ENCODE peak calls at places on chromosomes 6 and 20, in six cellular contexts. Z, Q, Y, J, D and R are unnamed samples.

GRCh38 chr6:80608881-80609280 is 502.4 kb downstream of the BCKDHB start:
- DNase-seq in Y (no peak), J (peak), Q (no peak), Z (no peak), D (no peak), R (no peak)

GRCh38 chr20:8132632-8133587 is 844 bp downstream of the PLCB1 start:
- DNase-seq in D (peak), J (no peak), Q (peak), Z (no peak), Y (peak), R (no peak)

GRCh38 chr6:28497306-28497705 is 18.3 kb downstream of the GPX6 start:
- DNase-seq in Y (no peak), Z (no peak), J (no peak), D (no peak), Q (no peak), R (no peak)

GRCh38 chr20:13670160-13670559 is 31.4 kb upstream of the TASP1 start:
- DNase-seq in Z (no peak), Q (no peak), Y (no peak), J (no peak), D (no peak), R (no peak)

GRCh38 chr20:48682529-48683385 is 145.0 kb downstream of the PREX1 start:
- DNase-seq in Z (peak), Q (peak), D (peak), J (peak), Y (no peak), R (peak)

GRCh38 chr6:144310761-144311160 is 25.6 kb downstream of the UTRN start:
- DNase-seq in D (no peak), J (no peak), Q (no peak), Y (no peak), Z (no peak), R (no peak)

GRCh38 chr6:122869437-122870024 is 80.5 kb downstream of the SMPDL3A start:
- DNase-seq in J (peak), Y (no peak), D (peak), Q (no peak), Z (no peak), R (no peak)

GRCh38 chr6:165920896-165921671 is 246.6 kb downstream of the TBXT start:
- DNase-seq in Z (no peak), J (no peak), D (no peak), Y (no peak), Q (no peak), R (no peak)

GRCh38 chr6:84466521-84466920 is 239.1 kb upstream of the CEP162 start:
- DNase-seq in Y (no peak), J (peak), Q (no peak), D (no peak), Z (no peak), R (peak)

GRCh38 chr6:7290079-7290478 is 22.9 kb downstream of the SSR1 start:
- DNase-seq in Y (no peak), J (no peak), Z (no peak), D (no peak), Q (no peak), R (no peak)

GRCh38 chr20:55649254-55649653 is 356.1 kb downstream of the CBLN4 start:
- DNase-seq in D (no peak), Q (no peak), Z (no peak), J (no peak), Y (no peak), R (no peak)

GRCh38 chr6:158131926-158132325 is 36.1 kb downstream of the SERAC1 start:
- DNase-seq in D (peak), Z (no peak), J (peak), Q (no peak), Y (no peak), R (no peak)

GRCh38 chr20:47809561-47809960 is 24.3 kb upstream of the SULF2 start:
- DNase-seq in Q (peak), Y (no peak), D (no peak), J (peak), Z (no peak), R (no peak)

GRCh38 chr20:37364013-37364926 is 18.3 kb downstream of the SRC start:
- DNase-seq in J (no peak), Y (no peak), Z (no peak), D (no peak), Q (peak), R (no peak)

GRCh38 chr6:137767931-137768690 is 98.9 kb upstream of the TNFAIP3 start:
- DNase-seq in D (no peak), Z (no peak), Q (no peak), Y (no peak), J (no peak), R (no peak)

GRCh38 chr6:73579851-73580246 is 59.0 kb upstream of the EEF1A1 start:
- DNase-seq in Z (no peak), Q (no peak), Y (no peak), J (peak), D (peak), R (peak)

GRCh38 chr6:112360498-112360897 is 13.4 kb downstream of the RFPL4B start:
- DNase-seq in Y (no peak), Z (no peak), Q (no peak), J (peak), D (no peak), R (no peak)

GRCh38 chr6:95364016-95364604 is 213.2 kb upstream of the MANEA start:
- DNase-seq in Y (no peak), D (peak), J (peak), Q (no peak), Z (no peak), R (no peak)

GRCh38 chr6:69416739-69417138 is 380.1 kb downstream of the LMBRD1 start:
- DNase-seq in Q (no peak), D (no peak), Y (no peak), Z (no peak), J (no peak), R (no peak)

GRCh38 chr6:39280247-39280731 is 33.9 kb downstream of the KCNK17 start:
- DNase-seq in Q (no peak), J (peak), Y (no peak), Z (no peak), D (no peak), R (peak)

GRCh38 chr20:62977613-62978558 is 25.4 kb downstream of the SLC17A9 start:
- DNase-seq in D (no peak), Y (peak), Z (no peak), J (no peak), Q (no peak), R (peak)

GRCh38 chr20:62805365-62805710 is 703 bp downstream of the OGFR start:
- DNase-seq in Y (no peak), D (no peak), Z (no peak), Q (no peak), J (no peak), R (no peak)

GRCh38 chr6:56753801-56754200 is 111.1 kb upstream of the DST start:
- DNase-seq in D (no peak), Y (no peak), Q (no peak), J (no peak), Z (no peak), R (no peak)

GRCh38 chr20:57570145-57570850 is 9.4 kb downstream of the PCK1 start:
- DNase-seq in Q (no peak), Z (no peak), J (no peak), D (no peak), Y (no peak), R (no peak)

GRCh38 chr6:141484726-141485125 is 648.0 kb upstream of the GJE1 start:
- DNase-seq in J (peak), Z (no peak), Q (no peak), Y (no peak), D (no peak), R (no peak)

GRCh38 chr20:35680464-35681183 is 15.9 kb upstream of the CPNE1 start:
- DNase-seq in D (no peak), Z (no peak), Y (no peak), Q (peak), J (no peak), R (no peak)

GRCh38 chr6:48611332-48611731 is 500.3 kb upstream of the PTCHD4 start:
- DNase-seq in J (no peak), D (no peak), Y (no peak), Q (no peak), Z (no peak), R (no peak)

GRCh38 chr6:145688493-145688905 is 46.8 kb downstream of the EPM2A start:
- DNase-seq in Z (no peak), J (peak), D (no peak), Y (no peak), Q (no peak), R (no peak)

GRCh38 chr6:107057679-107058078 is 29.7 kb downstream of the MTRES1 start:
- DNase-seq in Y (no peak), J (no peak), D (no peak), Q (no peak), Z (no peak), R (no peak)

GRCh38 chr6:79494841-79495240 is 42.4 kb downstream of the LCA5 start:
- DNase-seq in J (no peak), D (peak), Z (no peak), Q (no peak), Y (no peak), R (no peak)